ENCODE peak calls at places on chromosomes 3 and 15, in eight cellular contexts. C is stomach; X is stimulated activated CD8-positive, alpha-beta memory T cell treated with anti-CD3 and anti-CD28 coated beads, Interleukin-4, amount 100 ng/mL, for 4 hours; Q is GM04503; K is activated T-cell treated with anti-CD3 and anti-CD28 coated beads for 24 hours; P is amniotic stem cell; Y is NCI-H1930; J is mammary epithelial cell. O is an unnamed sample.
A peak's percentile ranks its signal among the peaks of the same experiment; 100 is the strongest.

GRCh38 chr3:191329654-191330308 is 545 bp downstream of the UTS2B start:
- DNase-seq in J (peak; percentile 61), C (peak; percentile 54), Y (peak; percentile 12), X (no peak), K (no peak), Q (peak; percentile 15), P (no peak), O (peak; percentile 69)

GRCh38 chr15:61367953-61368352 is 138.9 kb upstream of the RORA start:
- DNase-seq in Q (no peak), X (no peak), P (no peak), K (no peak), C (no peak), J (peak; percentile 9), Y (no peak), O (no peak)

GRCh38 chr15:81914734-81915234 is 131.0 kb downstream of the MEX3B start:
- DNase-seq in X (no peak), J (no peak), Q (no peak), Y (no peak), K (no peak), C (no peak), P (no peak), O (no peak)

GRCh38 chr15:82710926-82711490 is 1.3 kb upstream of the AP3B2 start:
- DNase-seq in J (no peak), Y (no peak), X (no peak), C (no peak), Q (no peak), P (no peak), K (no peak), O (no peak)

GRCh38 chr15:67061811-67062348 is 3.5 kb upstream of the SMAD3 start:
- DNase-seq in Q (no peak), Y (no peak), P (no peak), X (no peak), K (no peak), C (no peak), J (no peak), O (peak; percentile 58)

GRCh38 chr3:89847955-89848354 is 740.5 kb downstream of the EPHA3 start:
- DNase-seq in J (no peak), P (no peak), Y (no peak), X (no peak), K (no peak), Q (no peak), C (no peak), O (no peak)

GRCh38 chr3:60490992-60491391 is 760.3 kb downstream of the FHIT start:
- DNase-seq in C (no peak), Q (no peak), P (no peak), Y (no peak), X (no peak), K (no peak), J (no peak), O (no peak)

GRCh38 chr3:98521897-98522537 is 685 bp downstream of the CLDND1 start:
- DNase-seq in Q (no peak), C (peak; percentile 54), P (peak; percentile 68), K (peak; percentile 59), X (peak; percentile 22), Y (no peak), J (peak; percentile 84), O (peak; percentile 58)

GRCh38 chr3:51390600-51391074 is 448 bp upstream of the RBM15B start:
- DNase-seq in K (no peak), Y (no peak), X (no peak), J (no peak), C (no peak), Q (no peak), P (no peak), O (no peak)